ENCODE peak calls at places on chromosomes 3 and 15, in four cellular contexts. J is HepG2, E is HEK293T, A is K562. U is an unnamed sample.
A peak's percentile ranks its signal among the peaks of the same experiment; 100 is the strongest.

GRCh38 chr3:189967254-189967865 is 153.3 kb downstream of the P3H2 start:
- DNase-seq in J (peak; percentile 48), E (peak; percentile 31), A (peak; percentile 47), U (no peak)

GRCh38 chr15:99230867-99231266 is 18.5 kb downstream of the TTC23 start:
- DNase-seq in J (no peak), E (no peak), A (no peak), U (no peak)

GRCh38 chr3:141412936-141413354 is 44.6 kb downstream of the ZBTB38 start:
- DNase-seq in J (peak; percentile 93), E (no peak), A (no peak), U (no peak)

GRCh38 chr15:72979308-72979707 is 73.0 kb upstream of the NEO1 start:
- DNase-seq in J (no peak), E (no peak), A (no peak), U (no peak)

GRCh38 chr3:139619484-139619883 is 58.3 kb downstream of the NMNAT3 start:
- DNase-seq in J (no peak), E (no peak), A (no peak), U (no peak)

GRCh38 chr3:117510396-117510795 is 800.8 kb downstream of the TUSC7 start:
- DNase-seq in J (no peak), E (no peak), A (no peak), U (no peak)

GRCh38 chr3:39102504-39103323 is 4.7 kb downstream of the GORASP1 start:
- DNase-seq in J (no peak), E (no peak), A (no peak), U (no peak)

GRCh38 chr3:29282431-29283296 is 1.8 kb downstream of the RBMS3 start:
- DNase-seq in J (no peak), E (no peak), A (no peak), U (no peak)

GRCh38 chr3:5013021-5013906 is 34.0 kb downstream of the BHLHE40 start:
- DNase-seq in J (peak; percentile 29), E (no peak), A (peak; percentile 93), U (no peak)

GRCh38 chr3:129689036-129689435 is 82.6 kb upstream of the PLXND1 start:
- DNase-seq in J (no peak), E (no peak), A (no peak), U (no peak)

GRCh38 chr3:148077318-148077923 is 620.3 kb upstream of the AGTR1 start:
- DNase-seq in J (peak; percentile 6), E (no peak), A (peak; percentile 0), U (no peak)

GRCh38 chr3:183188895-183189462 is 26.4 kb upstream of the LAMP3 start:
- DNase-seq in J (peak; percentile 10), E (peak; percentile 32), A (peak; percentile 72), U (peak; percentile 77)

GRCh38 chr3:24201301-24201700 is 256.2 kb downstream of the NR1D2 start:
- DNase-seq in J (no peak), E (no peak), A (no peak), U (no peak)

GRCh38 chr15:64247535-64247905 is 84.7 kb upstream of the PPIB start:
- DNase-seq in J (peak; percentile 35), E (no peak), A (no peak), U (no peak)

GRCh38 chr3:190701096-190701532 is 161.4 kb downstream of the GMNC start:
- DNase-seq in J (peak; percentile 91), E (peak; percentile 19), A (peak; percentile 2), U (peak; percentile 23)

GRCh38 chr3:122101646-122102045 is 46.5 kb downstream of the CD86 start:
- DNase-seq in J (peak; percentile 56), E (peak; percentile 41), A (peak; percentile 51), U (no peak)

GRCh38 chr15:50943623-50944022 is 35.1 kb downstream of the AP4E1 start:
- DNase-seq in J (no peak), E (no peak), A (no peak), U (no peak)

GRCh38 chr15:49847937-49848823 is 227.3 kb downstream of the DTWD1 start:
- DNase-seq in J (no peak), E (no peak), A (no peak), U (no peak)

GRCh38 chr3:149547954-149548728 is 73.6 kb downstream of the TM4SF4 start:
- DNase-seq in J (peak; percentile 58), E (no peak), A (no peak), U (no peak)

GRCh38 chr3:37945407-37945802 is 45.2 kb upstream of the VILL start:
- DNase-seq in J (no peak), E (no peak), A (no peak), U (no peak)

GRCh38 chr3:109234300-109234699 is 82.0 kb downstream of the DPPA2 start:
- DNase-seq in J (no peak), E (no peak), A (no peak), U (peak; percentile 62)

GRCh38 chr15:78302579-78302978 is 3.2 kb upstream of the SKIC8 start:
- DNase-seq in J (no peak), E (no peak), A (peak; percentile 29), U (no peak)

GRCh38 chr15:48422401-48422800 is 91.2 kb downstream of the DUT start:
- DNase-seq in J (no peak), E (no peak), A (no peak), U (no peak)

GRCh38 chr3:157195965-157196364 is 36.0 kb upstream of the CCNL1 start:
- DNase-seq in J (no peak), E (no peak), A (no peak), U (no peak)

GRCh38 chr3:82736696-82737277 is 975.3 kb upstream of the GBE1 start:
- DNase-seq in J (no peak), E (no peak), A (no peak), U (no peak)

GRCh38 chr15:85048430-85048829 is 66.8 kb downstream of the PDE8A start:
- DNase-seq in J (no peak), E (no peak), A (no peak), U (no peak)

GRCh38 chr3:38583688-38584087 is 65.8 kb downstream of the SCN5A start:
- DNase-seq in J (no peak), E (no peak), A (no peak), U (no peak)

GRCh38 chr3:156465222-156465621 is 89.7 kb downstream of the SSR3 start:
- DNase-seq in J (no peak), E (no peak), A (no peak), U (no peak)

GRCh38 chr3:186520436-186520835 is 23.7 kb downstream of the CRYGS start:
- DNase-seq in J (no peak), E (no peak), A (no peak), U (no peak)

GRCh38 chr15:83153288-83153687 is 45.8 kb downstream of the TM6SF1 start:
- DNase-seq in J (no peak), E (no peak), A (no peak), U (no peak)

GRCh38 chr3:56987238-56987932 is 73.1 kb upstream of the SPATA12 start:
- DNase-seq in J (no peak), E (peak; percentile 30), A (no peak), U (peak; percentile 39)

GRCh38 chr3:113002676-113003075 is 11.9 kb downstream of the GTPBP8 start:
- DNase-seq in J (no peak), E (no peak), A (no peak), U (no peak)

GRCh38 chr3:10462641-10463040 is 42.7 kb downstream of the ATP2B2 start:
- DNase-seq in J (no peak), E (no peak), A (no peak), U (no peak)

GRCh38 chr3:160784853-160785252 is 28.8 kb downstream of the PPM1L start:
- DNase-seq in J (no peak), E (no peak), A (no peak), U (no peak)

GRCh38 chr3:120791958-120792357 is 49.4 kb downstream of the GTF2E1 start:
- DNase-seq in J (no peak), E (no peak), A (peak; percentile 6), U (no peak)

GRCh38 chr15:39495871-39496459 is 84.9 kb upstream of the THBS1 start:
- DNase-seq in J (no peak), E (no peak), A (no peak), U (no peak)

GRCh38 chr15:82064824-82065223 is 19.0 kb upstream of the MEX3B start:
- DNase-seq in J (no peak), E (no peak), A (no peak), U (no peak)

GRCh38 chr3:88263417-88264116 is 113.8 kb downstream of the C3orf38 start:
- DNase-seq in J (no peak), E (no peak), A (no peak), U (no peak)

GRCh38 chr15:74399511-74400312 is 32.3 kb upstream of the CYP11A1 start:
- DNase-seq in J (no peak), E (no peak), A (no peak), U (no peak)

GRCh38 chr15:67509918-67510317 is 11.0 kb upstream of the C15orf61 start:
- DNase-seq in J (no peak), E (no peak), A (peak; percentile 59), U (no peak)
- TF ChIP-seq ELF4 in J (no peak), E (no peak), A (no peak), U (no peak)

GRCh38 chr3:196969660-196970546 is 1.3 kb upstream of the PIGZ start:
- DNase-seq in J (no peak), E (peak; percentile 81), A (peak; percentile 82), U (peak; percentile 66)

GRCh38 chr3:196967412-196968232 is 1.0 kb downstream of the PIGZ start:
- DNase-seq in J (no peak), E (no peak), A (no peak), U (no peak)

GRCh38 chr3:196968233-196969000 is at the start of gene PIGZ:
- DNase-seq in J (no peak), E (peak; percentile 48), A (peak; percentile 77), U (peak; percentile 50)

GRCh38 chr3:196970547-196971093 is 2.0 kb upstream of the PIGZ start:
- DNase-seq in J (no peak), E (no peak), A (no peak), U (no peak)

GRCh38 chr3:196969001-196969659 is 497 bp upstream of the PIGZ start:
- DNase-seq in J (no peak), E (peak; percentile 28), A (peak; percentile 64), U (no peak)
- TF ChIP-seq ELF4 in J (no peak), E (no peak), A (peak; percentile 18), U (no peak)

DNA sequence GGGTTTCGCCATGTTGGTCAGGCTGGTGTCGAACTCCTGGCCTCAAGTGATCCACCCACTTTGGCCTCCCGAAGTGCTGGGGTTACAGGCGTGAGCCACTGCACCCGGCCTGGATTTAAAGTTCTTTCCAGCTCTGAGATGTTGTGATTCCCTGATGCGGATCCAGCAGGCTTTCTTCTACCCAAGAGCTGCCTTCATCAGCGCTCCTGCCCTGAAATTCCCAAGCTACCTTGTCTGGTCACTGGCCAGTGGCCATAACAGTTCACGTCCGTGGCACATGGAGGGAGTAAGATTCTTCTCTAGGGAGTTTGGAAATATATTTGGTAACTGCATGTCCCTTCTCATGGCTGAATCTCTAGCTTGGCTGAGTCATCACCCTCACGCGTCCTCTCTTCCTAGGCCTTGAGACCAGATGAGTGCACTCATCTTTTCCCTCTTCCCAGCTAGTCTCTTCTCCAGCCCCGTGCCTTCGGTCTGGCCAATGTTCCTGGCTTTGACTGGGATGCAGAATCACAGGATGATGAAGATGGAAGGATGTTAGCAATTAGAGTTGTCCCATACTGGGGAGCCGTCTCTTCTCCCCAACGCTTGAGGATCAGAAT is 29.8 kb upstream of the APOD start:
- DNase-seq in J (no peak), E (no peak), A (no peak), U (no peak)
- TF ChIP-seq ELF4 in J (no peak), E (no peak), A (no peak), U (no peak)

GRCh38 chr15:75723171-75723846 is 10.7 kb upstream of the CSPG4 start:
- DNase-seq in J (no peak), E (no peak), A (no peak), U (no peak)
- TF ChIP-seq ELF4 in J (no peak), E (no peak), A (no peak), U (no peak)

U was measured in WTC11.